ENCODE peak calls at places on chromosomes 13 and 19, in four cellular contexts. One of them, this sample, is unnamed.

GRCh38 chr13:80553041-80553440 is 212.1 kb upstream of the SPRY2 start:
- DNase-seq in GM12878: no peak
- DNase-seq in HepG2: no peak
- DNase-seq in K562: peak; percentile 32
- DNase-seq in this sample: no peak

GRCh38 chr19:10112895-10113591 is 1.6 kb downstream of the P2RY11 start:
- DNase-seq in GM12878: no peak
- DNase-seq in HepG2: peak; percentile 47
- DNase-seq in K562: peak; percentile 60
- DNase-seq in this sample: peak; percentile 62

GRCh38 chr13:29594310-29594709 is 1.2 kb downstream of the SLC7A1 start:
- DNase-seq in GM12878: peak; percentile 21
- DNase-seq in K562: no peak
- DNase-seq in HepG2: peak; percentile 81
- DNase-seq in this sample: peak; percentile 33

GRCh38 chr13:82751221-82751620 is 1131.1 kb downstream of the SLITRK1 start:
- DNase-seq in HepG2: no peak
- DNase-seq in GM12878: no peak
- DNase-seq in K562: no peak
- DNase-seq in this sample: no peak

GRCh38 chr19:40235238-40236025 is 8.9 kb upstream of the CCNP start:
- DNase-seq in HepG2: no peak
- DNase-seq in K562: peak; percentile 50
- DNase-seq in GM12878: no peak
- DNase-seq in this sample: no peak

GRCh38 chr19:39145180-39145953 is 19.8 kb downstream of the PAK4 start:
- DNase-seq in K562: no peak
- DNase-seq in HepG2: peak; percentile 86
- DNase-seq in GM12878: no peak
- DNase-seq in this sample: no peak

GRCh38 chr13:105928048-105928447 is 607.4 kb downstream of the EFNB2 start:
- DNase-seq in K562: no peak
- DNase-seq in GM12878: no peak
- DNase-seq in HepG2: no peak
- DNase-seq in this sample: no peak

GRCh38 chr13:51683537-51684050 is 99.3 kb downstream of the WDFY2 start:
- DNase-seq in GM12878: no peak
- DNase-seq in K562: no peak
- DNase-seq in HepG2: no peak
- DNase-seq in this sample: no peak

GRCh38 chr19:5628470-5628869 is 5.6 kb downstream of the SAFB start:
- DNase-seq in K562: no peak
- DNase-seq in HepG2: no peak
- DNase-seq in GM12878: no peak
- DNase-seq in this sample: no peak

GRCh38 chr13:59690857-59691500 is 472.7 kb downstream of the DIAPH3 start:
- DNase-seq in HepG2: peak; percentile 79
- DNase-seq in K562: no peak
- DNase-seq in GM12878: no peak
- DNase-seq in this sample: no peak

GRCh38 chr13:89401209-89401810 is 1730.1 kb downstream of the SLITRK5 start:
- DNase-seq in K562: no peak
- DNase-seq in HepG2: no peak
- DNase-seq in GM12878: no peak
- DNase-seq in this sample: no peak

GRCh38 chr19:52716578-52716977 is 18.3 kb downstream of the ZNF611 start:
- DNase-seq in GM12878: no peak
- DNase-seq in K562: no peak
- DNase-seq in HepG2: no peak
- DNase-seq in this sample: no peak

GRCh38 chr19:52725528-52725961 is 9.3 kb downstream of the ZNF611 start:
- DNase-seq in GM12878: no peak
- DNase-seq in K562: peak; percentile 87
- DNase-seq in HepG2: no peak
- DNase-seq in this sample: no peak

GRCh38 chr19:52724701-52725514 is 9.9 kb downstream of the ZNF611 start:
- DNase-seq in HepG2: no peak
- DNase-seq in GM12878: no peak
- DNase-seq in K562: peak; percentile 64
- DNase-seq in this sample: no peak

GRCh38 chr19:52722062-52723005 is 12.5 kb downstream of the ZNF611 start:
- DNase-seq in K562: no peak
- DNase-seq in GM12878: no peak
- DNase-seq in HepG2: no peak
- DNase-seq in this sample: no peak
- TF ChIP-seq FOXK2 in K562: no peak
- TF ChIP-seq FOXK2 in GM12878: no peak
- TF ChIP-seq FOXK2 in HepG2: no peak
- TF ChIP-seq FOXK2 in this sample: no peak

GRCh38 chr13:90444232-90444631 is 903.3 kb upstream of the MIR17HG start:
- DNase-seq in HepG2: no peak
- DNase-seq in GM12878: no peak
- DNase-seq in K562: no peak
- DNase-seq in this sample: no peak

GRCh38 chr13:90447034-90447734 is 900.3 kb upstream of the MIR17HG start:
- DNase-seq in HepG2: no peak
- DNase-seq in K562: no peak
- DNase-seq in GM12878: no peak
- DNase-seq in this sample: no peak

GRCh38 chr13:90445179-90445578 is 902.3 kb upstream of the MIR17HG start:
- DNase-seq in GM12878: no peak
- DNase-seq in K562: no peak
- DNase-seq in HepG2: no peak
- DNase-seq in this sample: no peak

GRCh38 chr13:90447735-90448103 is 899.8 kb upstream of the MIR17HG start:
- DNase-seq in HepG2: no peak
- DNase-seq in GM12878: no peak
- DNase-seq in K562: no peak
- DNase-seq in this sample: no peak

DNA sequence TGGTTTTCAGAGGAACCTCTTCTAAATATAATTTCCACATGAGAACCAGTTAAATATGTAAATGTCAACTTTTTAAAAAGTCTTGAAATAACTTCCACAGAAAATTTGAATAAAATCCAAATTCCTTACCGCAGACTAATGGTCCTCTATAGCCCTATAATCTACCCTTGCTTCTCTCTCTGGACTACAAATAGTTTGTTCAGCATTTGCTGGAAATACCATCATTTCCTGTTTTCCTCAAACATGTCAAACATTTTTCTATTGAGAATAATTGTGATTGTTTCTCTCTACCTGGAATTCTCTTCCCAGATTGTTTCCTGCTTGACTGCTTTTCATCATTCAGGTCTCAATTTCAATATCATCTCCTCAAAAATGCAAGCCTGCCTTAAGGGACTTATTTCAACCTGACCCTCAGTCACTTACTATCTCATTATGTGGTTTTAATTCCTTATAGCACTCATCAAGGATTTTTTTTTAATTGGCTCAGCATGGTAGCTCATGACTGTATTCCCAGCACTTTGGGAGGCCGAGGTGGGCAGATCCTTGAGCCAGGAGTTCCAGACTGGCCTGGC is 898.9 kb upstream of the MIR17HG start:
- DNase-seq in HepG2: no peak
- DNase-seq in GM12878: no peak
- DNase-seq in K562: no peak
- DNase-seq in this sample: no peak
- TF ChIP-seq FOXK2 in HepG2: no peak
- TF ChIP-seq FOXK2 in GM12878: no peak
- TF ChIP-seq FOXK2 in K562: no peak
- TF ChIP-seq FOXK2 in this sample: no peak

GRCh38 chr13:77417897-77418296 is 91.0 kb upstream of the MYCBP2 start:
- DNase-seq in HepG2: no peak
- DNase-seq in K562: no peak
- DNase-seq in GM12878: no peak
- DNase-seq in this sample: no peak
- TF ChIP-seq FOXK2 in HepG2: no peak
- TF ChIP-seq FOXK2 in K562: no peak
- TF ChIP-seq FOXK2 in GM12878: no peak
- TF ChIP-seq FOXK2 in this sample: no peak

GRCh38 chr19:48571378-48572162 is 19.6 kb downstream of the SULT2B1 start:
- DNase-seq in GM12878: no peak
- DNase-seq in HepG2: peak; percentile 90
- DNase-seq in K562: no peak
- DNase-seq in this sample: no peak

GRCh38 chr19:48565090-48565489 is 13.1 kb downstream of the SULT2B1 start:
- DNase-seq in HepG2: peak; percentile 88
- DNase-seq in GM12878: no peak
- DNase-seq in K562: no peak
- DNase-seq in this sample: no peak

GRCh38 chr19:48568345-48568886 is 16.4 kb downstream of the SULT2B1 start:
- DNase-seq in HepG2: peak; percentile 61
- DNase-seq in GM12878: no peak
- DNase-seq in K562: peak; percentile 60
- DNase-seq in this sample: no peak

GRCh38 chr19:48573163-48573505 is 21.2 kb downstream of the SULT2B1 start:
- DNase-seq in K562: no peak
- DNase-seq in HepG2: peak; percentile 34
- DNase-seq in GM12878: no peak
- DNase-seq in this sample: no peak

DNA sequence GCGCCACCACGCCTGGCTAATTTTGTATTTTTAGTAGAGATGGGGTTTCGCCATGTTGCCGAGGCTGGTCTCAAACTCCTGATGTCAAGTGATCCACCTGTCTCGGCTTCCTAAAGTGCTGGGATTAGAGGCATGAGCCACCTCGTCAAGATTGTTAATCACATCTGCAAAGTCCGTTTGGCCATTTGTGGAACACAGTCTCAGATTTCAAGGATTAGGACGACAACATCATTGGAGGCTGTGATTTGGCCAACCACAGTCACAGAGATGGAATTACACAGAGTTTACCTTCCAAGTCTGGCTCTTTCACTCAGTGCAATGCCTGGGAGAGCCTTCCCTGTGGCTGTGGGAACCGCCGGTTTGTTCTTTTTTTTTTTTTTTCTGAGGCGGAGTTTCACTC is 17.8 kb downstream of the SULT2B1 start:
- DNase-seq in GM12878: no peak
- DNase-seq in HepG2: no peak
- DNase-seq in K562: no peak
- DNase-seq in this sample: no peak
- TF ChIP-seq FOXK2 in GM12878: no peak
- TF ChIP-seq FOXK2 in HepG2: no peak
- TF ChIP-seq FOXK2 in K562: no peak
- TF ChIP-seq FOXK2 in this sample: no peak

DNA sequence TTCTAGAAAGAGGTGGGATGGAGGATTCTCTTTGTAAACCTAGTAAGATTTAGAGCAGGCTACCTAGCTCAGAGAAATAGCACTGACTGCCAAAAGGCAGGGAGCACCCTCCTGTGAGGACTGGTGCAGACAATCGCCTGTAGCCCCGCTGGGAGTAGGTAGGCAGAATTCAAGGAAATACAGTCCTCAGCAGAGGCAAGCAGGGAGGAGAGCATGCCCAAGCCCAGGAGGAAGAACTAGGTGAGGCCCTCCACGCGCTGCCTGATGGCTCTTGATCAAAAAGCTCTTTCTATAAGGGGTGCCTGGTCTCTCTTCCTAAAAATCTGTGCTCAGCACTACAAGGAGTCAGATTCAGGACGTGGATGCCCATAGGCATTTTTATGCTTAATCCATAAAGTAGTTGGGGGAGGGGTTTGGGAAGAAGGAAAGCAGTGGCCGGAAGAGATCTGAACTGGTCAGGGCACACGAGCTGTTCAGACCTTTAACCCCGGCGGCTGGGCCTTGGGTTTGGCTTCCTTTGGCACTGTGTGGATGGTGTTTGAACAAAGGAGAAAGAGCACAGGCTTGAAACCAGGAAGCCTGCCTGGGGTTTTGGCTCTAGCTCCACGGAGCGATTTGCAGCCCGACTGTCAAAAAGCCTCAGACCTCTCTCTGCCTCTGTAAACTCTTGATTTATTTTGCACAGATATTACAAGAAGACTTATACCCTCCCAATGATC is 320.6 kb downstream of the FOXO1 start:
- DNase-seq in GM12878: no peak
- DNase-seq in HepG2: peak; percentile 79
- DNase-seq in K562: no peak
- DNase-seq in this sample: no peak
- TF ChIP-seq FOXK2 in GM12878: no peak
- TF ChIP-seq FOXK2 in HepG2: no peak
- TF ChIP-seq FOXK2 in K562: no peak
- TF ChIP-seq FOXK2 in this sample: no peak

GRCh38 chr13:24052547-24052981 is 108.0 kb upstream of the SPATA13 start:
- DNase-seq in HepG2: no peak
- DNase-seq in GM12878: no peak
- DNase-seq in K562: peak; percentile 20
- DNase-seq in this sample: no peak

GRCh38 chr13:24050292-24050711 is 110.2 kb upstream of the SPATA13 start:
- DNase-seq in GM12878: no peak
- DNase-seq in HepG2: no peak
- DNase-seq in K562: no peak
- DNase-seq in this sample: no peak

GRCh38 chr13:24045456-24045996 is 115.0 kb upstream of the SPATA13 start:
- DNase-seq in K562: no peak
- DNase-seq in GM12878: no peak
- DNase-seq in HepG2: no peak
- DNase-seq in this sample: no peak

GRCh38 chr13:24053505-24054251 is 106.8 kb upstream of the SPATA13 start:
- DNase-seq in GM12878: peak; percentile 17
- DNase-seq in K562: peak; percentile 18
- DNase-seq in HepG2: peak; percentile 67
- DNase-seq in this sample: peak; percentile 49

GRCh38 chr13:24050796-24051715 is 109.5 kb upstream of the SPATA13 start:
- DNase-seq in HepG2: no peak
- DNase-seq in GM12878: no peak
- DNase-seq in K562: no peak
- DNase-seq in this sample: no peak
- TF ChIP-seq FOXK2 in HepG2: no peak
- TF ChIP-seq FOXK2 in GM12878: no peak
- TF ChIP-seq FOXK2 in K562: no peak
- TF ChIP-seq FOXK2 in this sample: no peak

DNA sequence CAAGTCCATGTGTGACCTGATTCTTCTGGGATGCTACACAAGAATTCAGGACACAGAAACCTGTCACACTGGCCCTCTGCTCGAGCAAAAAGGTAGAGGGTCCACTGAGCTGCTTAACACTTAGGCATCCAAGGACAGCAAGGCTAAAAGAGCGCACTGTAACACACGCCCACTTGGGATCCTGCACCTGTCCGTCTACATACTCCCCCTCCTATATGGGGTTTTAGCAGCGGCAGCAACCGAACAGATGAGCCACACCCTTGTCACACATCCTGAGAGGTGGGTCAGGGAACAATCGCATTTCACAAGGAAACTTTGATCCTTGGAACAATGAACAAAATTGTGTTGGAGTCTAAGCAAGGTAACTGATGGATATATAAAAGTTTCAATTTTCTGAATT is 51.5 kb upstream of the MIR17HG start:
- DNase-seq in HepG2: no peak
- DNase-seq in GM12878: no peak
- DNase-seq in K562: no peak
- DNase-seq in this sample: no peak
- TF ChIP-seq FOXK2 in HepG2: no peak
- TF ChIP-seq FOXK2 in GM12878: no peak
- TF ChIP-seq FOXK2 in K562: no peak
- TF ChIP-seq FOXK2 in this sample: no peak

This sample was measured in HEK293T.